ENCODE peak calls at places on chromosome X, in four cellular contexts. V, M, P and S are unnamed samples.

GRCh38 chrX:37060999-37061398 is 52.8 kb downstream of the FAM47C start:
- DNase-seq in M (peak; percentile 52), V (peak; percentile 38), P (peak; percentile 33), S (peak; percentile 41)

GRCh38 chrX:136694491-136695087 is 46.6 kb downstream of the CD40LG start:
- DNase-seq in V (peak; percentile 30), M (peak; percentile 38), P (peak; percentile 39), S (peak; percentile 58)

GRCh38 chrX:119677654-119677981 is 15.3 kb downstream of the SEPTIN6 start:
- DNase-seq in V (no peak), M (no peak), P (no peak), S (no peak)

GRCh38 chrX:6024204-6024603 is 204.5 kb downstream of the NLGN4X start:
- DNase-seq in P (peak; percentile 1), M (peak; percentile 78), V (no peak), S (no peak)

GRCh38 chrX:110914281-110914680 is 118.7 kb upstream of the CHRDL1 start:
- DNase-seq in V (no peak), P (no peak), M (no peak), S (no peak)

GRCh38 chrX:110267874-110268273 is 50.0 kb downstream of the AMMECR1 start:
- DNase-seq in M (no peak), V (no peak), P (no peak), S (no peak)

GRCh38 chrX:120419465-120419864 is 49.6 kb downstream of the LAMP2 start:
- DNase-seq in P (no peak), M (no peak), V (no peak), S (no peak)

GRCh38 chrX:110168585-110168984 is 149.3 kb downstream of the AMMECR1 start:
- DNase-seq in M (no peak), P (no peak), V (no peak), S (peak; percentile 92)

GRCh38 chrX:142095816-142096215 is 109.3 kb downstream of the MAGEC2 start:
- DNase-seq in P (no peak), V (no peak), M (no peak), S (no peak)

GRCh38 chrX:23066588-23067281 is 67.0 kb downstream of the DDX53 start:
- DNase-seq in V (no peak), M (no peak), P (no peak), S (no peak)

GRCh38 chrX:54808109-54808604 is 612 bp downstream of the MAGED2 start:
- DNase-seq in V (peak; percentile 70), M (no peak), P (peak; percentile 62), S (no peak)

GRCh38 chrX:13533726-13534125 is 35.7 kb upstream of the EGFL6 start:
- DNase-seq in P (peak; percentile 41), M (no peak), V (no peak), S (peak; percentile 24)

GRCh38 chrX:70096052-70096451 is 33.8 kb downstream of the OTUD6A start:
- DNase-seq in M (peak; percentile 53), V (no peak), P (no peak), S (peak; percentile 25)

GRCh38 chrX:68186552-68187262 is 246.6 kb downstream of the OPHN1 start:
- DNase-seq in P (peak; percentile 13), V (no peak), M (peak; percentile 0), S (peak; percentile 47)

GRCh38 chrX:74536142-74537010 is 78.0 kb downstream of the RLIM start:
- DNase-seq in V (no peak), P (peak; percentile 83), M (peak; percentile 86), S (peak; percentile 83)

GRCh38 chrX:107107459-107107858 is 11.2 kb downstream of the RBM41 start:
- DNase-seq in P (no peak), M (no peak), V (no peak), S (no peak)

GRCh38 chrX:107725761-107726555 is 49.6 kb downstream of the TSC22D3 start:
- DNase-seq in V (no peak), M (no peak), P (peak; percentile 23), S (no peak)

GRCh38 chrX:80576815-80577533 is 156.7 kb downstream of the TENT5D start:
- DNase-seq in V (no peak), P (no peak), M (peak; percentile 60), S (no peak)

GRCh38 chrX:46374371-46374770 is 170.8 kb downstream of the ZNF674 start:
- DNase-seq in V (no peak), M (no peak), P (peak; percentile 2), S (no peak)

GRCh38 chrX:50988649-50989048 is 78.1 kb downstream of the BMP15 start:
- DNase-seq in V (no peak), M (peak; percentile 28), P (peak; percentile 18), S (peak; percentile 33)

GRCh38 chrX:11641368-11641767 is 24.4 kb downstream of the ARHGAP6 start:
- DNase-seq in M (no peak), V (no peak), P (no peak), S (no peak)

GRCh38 chrX:154717824-154718223 is 33.1 kb downstream of the GAB3 start:
- DNase-seq in P (peak; percentile 92), V (no peak), M (no peak), S (peak; percentile 59)

GRCh38 chrX:74343970-74344622 is 40.1 kb downstream of the ZCCHC13 start:
- DNase-seq in M (peak; percentile 96), V (peak; percentile 46), P (peak; percentile 96), S (peak; percentile 97)

GRCh38 chrX:10028283-10029104 is 61.3 kb downstream of the CLDN34 start:
- DNase-seq in V (no peak), M (no peak), P (no peak), S (no peak)

GRCh38 chrX:105803891-105804290 is 18.4 kb upstream of the NRK start:
- DNase-seq in V (no peak), P (no peak), M (no peak), S (no peak)

GRCh38 chrX:47358387-47359065 is 11.9 kb upstream of the ZNF157 start:
- DNase-seq in V (no peak), M (no peak), P (no peak), S (no peak)

GRCh38 chrX:130086414-130087207 is 23.7 kb downstream of the ELF4 start:
- DNase-seq in P (no peak), V (no peak), M (no peak), S (no peak)
- H3K9ac ChIP-seq in P (no peak overlapping the region), V (peak overlapping the region; percentile 4), M (no peak overlapping the region), S (no peak overlapping the region)

GRCh38 chrX:872090-872489 is 241.5 kb downstream of the SHOX start:
- DNase-seq in V (no peak), P (no peak), M (no peak), S (no peak)
- H3K23ac ChIP-seq in V (peak overlapping the region; percentile 96), P (no peak overlapping the region), M (no peak overlapping the region), S (no peak overlapping the region)

GRCh38 chrX:151726751-151727150 is 7.8 kb upstream of the CNGA2 start:
- DNase-seq in P (no peak), M (no peak), V (no peak), S (no peak)

GRCh38 chrX:151722241-151722846 is 6.5 kb downstream of the FATE1 start:
- DNase-seq in M (peak; percentile 75), P (no peak), V (peak; percentile 27), S (no peak)

GRCh38 chrX:151725338-151725614 is 9.3 kb upstream of the CNGA2 start:
- DNase-seq in M (no peak), V (no peak), P (no peak), S (no peak)

GRCh38 chrX:151724563-151725337 is 8.9 kb downstream of the FATE1 start:
- DNase-seq in V (no peak), P (no peak), M (no peak), S (no peak)

DNA sequence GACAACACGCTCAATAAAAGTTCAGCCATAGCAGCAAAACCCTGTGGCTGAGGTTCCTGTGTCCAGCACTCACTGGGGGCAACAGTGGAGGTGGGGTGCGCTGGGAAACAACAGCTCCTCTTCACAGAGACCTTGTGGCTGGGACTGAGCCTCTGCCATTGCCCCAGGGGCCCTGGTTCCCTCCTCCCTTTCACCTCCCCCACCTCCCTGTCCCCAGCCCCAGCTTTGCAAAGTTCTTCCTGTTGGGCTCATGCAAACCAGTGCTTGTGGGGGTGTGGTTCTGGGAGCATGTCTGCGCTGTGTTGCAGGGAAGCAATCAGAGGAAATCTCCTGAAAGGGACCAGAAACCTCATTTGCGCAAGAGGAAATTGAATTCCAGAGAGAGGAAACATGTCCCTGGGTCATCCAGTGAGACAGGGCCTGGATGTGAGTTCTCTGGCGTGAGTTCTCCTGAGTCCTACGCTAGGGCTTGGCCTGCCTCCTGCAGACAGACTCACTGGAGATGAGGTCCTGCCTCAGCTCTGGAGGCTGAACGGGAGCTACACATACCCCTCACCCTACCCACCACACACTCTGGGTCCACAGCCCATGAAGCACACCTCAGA is 7.4 kb downstream of the FATE1 start:
- DNase-seq in V (no peak), M (peak; percentile 32), P (no peak), S (no peak)
- H2BK15ac ChIP-seq in V (no peak overlapping the region), M (no peak overlapping the region), P (no peak overlapping the region), S (no peak overlapping the region)

GRCh38 chrX:65697915-65698796 is 30.7 kb downstream of the MSN start:
- DNase-seq in P (peak; percentile 67), V (no peak), M (peak; percentile 70), S (no peak)
- H3K9ac ChIP-seq in P (no peak overlapping the region), V (no peak overlapping the region), M (no peak overlapping the region), S (no peak overlapping the region)

GRCh38 chrX:21840199-21840557 is 761 bp downstream of the MBTPS2 start:
- DNase-seq in P (no peak), M (no peak), V (no peak), S (peak; percentile 5)
- H3K23ac ChIP-seq in P (no peak overlapping the region), M (no peak overlapping the region), V (no peak overlapping the region), S (peak overlapping the region; percentile 44)